ENCODE peak calls at places on chromosomes 4 and X, in four cellular contexts. U is lung; B is CD4-positive, alpha-beta memory T cell; S is NT2/D1. L is an unnamed sample. For H3K4me1 and H3K36me3, the result is how much of the 10 kb centered on the place peaks cover.

GRCh38 chrX:23785564-23785963 is 2.6 kb downstream of the SAT1 start:
- DNase-seq in U (no peak), B (no peak), S (no peak), L (no peak)

GRCh38 chrX:87525771-87526229 is 8.2 kb downstream of the KLHL4 start:
- DNase-seq in U (no peak), B (no peak), S (no peak), L (no peak)

GRCh38 chr4:5747746-5748365 is 36.9 kb downstream of the EVC start:
- DNase-seq in U (no peak), B (no peak), S (no peak), L (no peak)

GRCh38 chr4:138669479-138670165 is 346.0 kb upstream of the NOCT start:
- DNase-seq in U (no peak), B (no peak), S (no peak), L (no peak)

GRCh38 chr4:55866973-55867574 is 13.6 kb downstream of the EXOC1 start:
- DNase-seq in U (no peak), B (peak), S (peak), L (peak)

GRCh38 chr4:4969298-4969697 is 50.0 kb downstream of the CYTL1 start:
- DNase-seq in U (no peak), B (no peak), S (no peak), L (no peak)

GRCh38 chr4:54484361-54484760 is 173.4 kb upstream of the KIT start:
- DNase-seq in U (no peak), B (no peak), S (no peak), L (no peak)

GRCh38 chrX:48896611-48897011 is 957 bp downstream of the TIMM17B start:
- DNase-seq in U (no peak), B (no peak), S (no peak), L (peak)

GRCh38 chr4:107472265-107472948 is 247.6 kb downstream of the PAPSS1 start:
- DNase-seq in U (no peak), B (no peak), S (no peak), L (no peak)

GRCh38 chrX:18041656-18042055 is 179.0 kb downstream of the BEND2 start:
- DNase-seq in U (no peak), B (no peak), S (no peak), L (no peak)

GRCh38 chr4:106987314-106987713 is 48.8 kb downstream of the DKK2 start:
- DNase-seq in U (no peak), B (no peak), S (no peak), L (no peak)

GRCh38 chr4:10028910-10029309 is 7.6 kb upstream of the SLC2A9 start:
- DNase-seq in U (no peak), B (no peak), S (no peak), L (no peak)

GRCh38 chrX:115023139-115023538 is 5.7 kb upstream of the IL13RA2 start:
- DNase-seq in U (no peak), B (no peak), S (no peak), L (no peak)

GRCh38 chr4:68416591-68416990 is 30.7 kb upstream of the TMPRSS11E start:
- DNase-seq in U (no peak), B (no peak), S (no peak), L (no peak)

GRCh38 chrX:41275661-41276609 is 58.0 kb upstream of the DDX3X start:
- DNase-seq in U (peak), B (peak), S (no peak), L (peak)

GRCh38 chr4:104941661-104942062 is 205.0 kb upstream of the TET2 start:
- DNase-seq in U (no peak), B (no peak), S (no peak), L (no peak)

GRCh38 chrX:48493890-48494364 is 14.9 kb upstream of the PORCN start:
- DNase-seq in U (no peak), B (no peak), S (no peak), L (peak)

GRCh38 chr4:19905006-19905405 is 346.7 kb upstream of the SLIT2 start:
- DNase-seq in U (no peak), B (no peak), S (no peak), L (no peak)

GRCh38 chrX:24260827-24261550 is 52.9 kb downstream of the SUPT20HL2 start:
- DNase-seq in U (no peak), B (no peak), S (no peak), L (no peak)

GRCh38 chrX:39261446-39262147 is 460.3 kb downstream of the MID1IP1 start:
- DNase-seq in U (no peak), B (peak), S (peak), L (peak)

GRCh38 chr4:683982-684571 is 4.9 kb downstream of the SLC49A3 start:
- DNase-seq in U (no peak), B (no peak), S (peak), L (peak)

GRCh38 chrX:130676861-130677260 is 226.1 kb downstream of the ENOX2 start:
- DNase-seq in U (no peak), B (no peak), S (no peak), L (no peak)

GRCh38 chrX:108590496-108590895 is 145.9 kb downstream of the IRS4 start:
- DNase-seq in U (no peak), B (no peak), S (no peak), L (no peak)

GRCh38 chr4:141455651-141456050 is 180.7 kb upstream of the IL15 start:
- DNase-seq in U (no peak), B (no peak), S (no peak), L (no peak)

GRCh38 chr4:76011700-76012387 is 4.5 kb upstream of the CXCL9 start:
- DNase-seq in U (no peak), B (no peak), S (no peak), L (no peak)

GRCh38 chrX:46913710-46914109 is 1.5 kb downstream of the JADE3 start:
- DNase-seq in U (no peak), B (no peak), S (no peak), L (peak)

GRCh38 chr4:190018201-190018920 is 8.7 kb downstream of the FRG2 start:
- DNase-seq in U (no peak), B (no peak), S (no peak), L (no peak)

GRCh38 chr4:5885733-5886132 is 7.2 kb downstream of the CRMP1 start:
- DNase-seq in U (no peak), B (no peak), S (no peak), L (no peak)

GRCh38 chrX:118508690-118509089 is 13.1 kb downstream of the DOCK11 start:
- DNase-seq in U (no peak), B (no peak), S (no peak), L (no peak)

GRCh38 chrX:41903544-41903943 is 19.8 kb downstream of the CASK start:
- DNase-seq in U (no peak), B (no peak), S (no peak), L (no peak)

GRCh38 chr4:81833596-81833995 is 361.9 kb upstream of the RASGEF1B start:
- DNase-seq in U (no peak), B (no peak), S (no peak), L (no peak)

GRCh38 chr4:120052840-120053239 is 13.8 kb downstream of the MAD2L1 start:
- DNase-seq in U (peak), B (no peak), S (no peak), L (no peak)

GRCh38 chrX:18652636-18653035 is 19.3 kb downstream of the RS1 start:
- DNase-seq in U (no peak), B (no peak), S (no peak), L (no peak)

GRCh38 chr4:67035501-67035900 is 509.8 kb downstream of the CENPC start:
- DNase-seq in U (no peak), B (no peak), S (no peak), L (no peak)

GRCh38 chr4:27666943-27667342 is 806.3 kb downstream of the STIM2 start:
- DNase-seq in U (no peak), B (no peak), S (no peak), L (no peak)

GRCh38 chrX:15664487-15665444 is at the start of gene CLTRN:
- DNase-seq in U (no peak), B (no peak), S (no peak), L (no peak)

GRCh38 chrX:44878780-44879179 is 5.8 kb downstream of the KDM6A start:
- DNase-seq in U (no peak), B (no peak), S (no peak), L (no peak)

GRCh38 chrX:313546-313945 is 5.0 kb downstream of the GTPBP6 start:
- DNase-seq in U (no peak), B (no peak), S (no peak), L (no peak)

GRCh38 chrX:111100191-111100590 is 4.2 kb downstream of the PAK3 start:
- DNase-seq in U (no peak), B (peak), S (peak), L (peak)

GRCh38 chr4:8012517-8012916 is 72.9 kb upstream of the AFAP1 start:
- DNase-seq in U (no peak), B (no peak), S (no peak), L (no peak)
- H3K4me1 ChIP-seq in U (under half), B (under half), S (under half), L (under half)

GRCh38 chr4:1992468-1993168 is 16.2 kb downstream of the NELFA start:
- DNase-seq in U (no peak), B (no peak), S (no peak), L (no peak)
- H3K36me3 ChIP-seq in U (under half), B (under half), S (half or more), L (under half)

GRCh38 chr4:130023088-130023487 is 927.1 kb downstream of the C4orf33 start:
- DNase-seq in U (no peak), B (no peak), S (no peak), L (no peak)
- H3K4me1 ChIP-seq in U (under half), B (under half), S (under half), L (under half)

DNA sequence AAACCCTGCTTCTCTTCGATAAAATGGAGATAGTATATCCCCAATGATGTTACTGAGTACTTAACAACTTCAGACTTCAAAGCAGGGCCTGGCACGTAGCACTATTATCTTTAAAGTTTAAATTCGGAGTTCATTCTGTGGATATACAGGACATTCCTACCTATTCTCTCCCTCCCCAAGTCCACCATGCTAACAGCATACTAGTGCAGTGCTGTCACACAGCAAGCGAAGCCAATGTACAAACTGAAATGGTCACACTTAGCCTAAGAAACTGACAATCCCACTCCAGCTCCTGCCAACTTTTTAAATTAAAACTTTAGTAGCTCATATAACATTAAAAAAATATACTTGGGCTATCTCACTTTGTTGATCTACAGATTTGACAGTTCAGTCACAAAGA is 1.2 kb upstream of the DNAJB14 start:
- DNase-seq in U (no peak), B (no peak), S (no peak), L (no peak)
- H3K36me3 ChIP-seq in U (under half), B (under half), S (under half), L (under half)

GRCh38 chr4:145484240-145484846 is 2.7 kb downstream of the SMAD1 start:
- DNase-seq in U (no peak), B (no peak), S (no peak), L (no peak)
- H3K4me1 ChIP-seq in U (under half), B (under half), S (under half), L (under half)

DNA sequence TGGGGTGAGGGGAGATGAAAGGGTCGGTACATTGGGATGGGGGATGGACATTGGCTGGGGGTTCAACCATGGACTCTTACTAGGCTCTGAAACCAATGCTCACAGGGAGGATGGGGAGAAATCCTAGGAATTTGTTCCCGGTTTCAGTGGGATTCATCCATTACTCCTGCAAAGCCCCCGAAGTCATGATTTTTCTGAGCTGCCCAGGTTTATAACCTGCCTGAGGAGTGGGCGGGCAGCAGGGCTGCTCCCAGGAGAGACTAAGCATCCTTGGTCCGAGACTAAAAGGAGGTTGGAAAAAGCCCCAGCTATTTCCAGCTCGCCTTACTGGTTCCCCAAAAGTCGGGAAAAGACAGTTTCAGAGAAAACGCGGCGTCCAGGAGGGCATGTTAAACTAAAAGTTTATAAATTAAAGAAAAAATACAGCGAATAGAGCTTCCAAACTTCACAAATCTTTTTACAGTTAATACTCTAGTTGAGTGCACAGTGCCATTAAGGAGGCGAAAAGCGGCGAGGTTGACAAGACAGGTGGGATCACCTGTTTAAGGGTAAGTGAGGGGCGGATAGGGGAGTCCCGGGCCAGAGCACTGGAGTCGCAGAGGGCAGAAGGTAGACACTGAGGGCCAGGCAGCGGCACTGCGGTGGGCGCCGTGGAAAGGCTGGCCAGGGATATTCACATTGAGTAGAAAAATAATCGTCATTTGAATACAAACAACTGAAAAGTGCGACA is 3.7 kb downstream of the NKX3-2 start:
- DNase-seq in U (no peak), B (no peak), S (no peak), L (no peak)
- H3K36me3 ChIP-seq in U (under half), B (under half), S (under half), L (under half)

GRCh38 chr4:121998024-121998423 is 46.2 kb upstream of the TRPC3 start:
- DNase-seq in U (no peak), B (peak), S (no peak), L (no peak)
- H3K4me1 ChIP-seq in U (under half), B (under half), S (under half), L (under half)

DNA sequence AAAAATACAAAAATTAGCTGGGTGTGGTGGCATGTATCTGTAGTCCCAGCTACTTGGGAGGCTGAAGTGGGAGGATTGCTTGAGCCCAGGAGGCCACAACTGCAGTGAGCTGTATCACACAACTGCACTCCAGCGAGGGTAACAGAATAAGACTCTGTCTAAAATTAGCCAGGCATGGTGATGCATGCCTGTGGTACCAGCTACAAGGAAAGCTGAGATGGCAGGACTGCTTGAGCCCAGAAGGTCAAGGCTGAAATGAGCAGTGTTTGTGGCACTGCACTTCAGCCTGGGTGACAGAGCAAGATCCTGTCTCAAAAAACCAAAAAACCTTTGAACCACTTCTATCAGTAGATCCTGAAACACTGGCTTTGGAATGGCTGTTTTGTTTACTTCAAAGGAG is 10.2 kb downstream of the GRSF1 start:
- DNase-seq in U (no peak), B (no peak), S (no peak), L (no peak)
- H3K36me3 ChIP-seq in U (under half), B (half or more), S (half or more), L (half or more)